ENCODE peak calls at places on chromosomes 3 and 15, in six cellular contexts. C is A549; S is GM13976; K is neural progenitor cell; R is transverse colon; Z is CD4-positive, alpha-beta T cell. B is an unnamed sample.

GRCh38 chr3:125231895-125232294 is 19.3 kb upstream of the SLC12A8 start:
- DNase-seq in S (no peak), Z (no peak), C (no peak), K (no peak), R (no peak), B (no peak)

GRCh38 chr3:185164428-185165217 is 11.8 kb upstream of the C3orf70 start:
- DNase-seq in Z (no peak), R (no peak), K (no peak), S (no peak), C (no peak), B (no peak)

GRCh38 chr15:61173899-61174689 is 55.0 kb downstream of the RORA start:
- DNase-seq in Z (no peak), K (no peak), S (no peak), C (no peak), R (no peak), B (no peak)

GRCh38 chr3:9028134-9028533 is 64.9 kb upstream of the RAD18 start:
- DNase-seq in C (no peak), K (no peak), R (peak; percentile 76), S (no peak), Z (no peak), B (no peak)

GRCh38 chr3:53589201-53589600 is 94.8 kb downstream of the CACNA1D start:
- DNase-seq in R (no peak), S (no peak), K (no peak), C (no peak), Z (no peak), B (no peak)

GRCh38 chr3:73520931-73521461 is 103.7 kb downstream of the PDZRN3 start:
- DNase-seq in S (no peak), C (no peak), Z (no peak), R (peak; percentile 63), K (no peak), B (no peak)

GRCh38 chr15:80159811-80160569 is 7.2 kb downstream of the FAH start:
- DNase-seq in S (peak; percentile 66), C (no peak), Z (no peak), K (no peak), R (no peak), B (peak; percentile 38)

GRCh38 chr3:125478321-125478720 is 41.7 kb downstream of the SNX4 start:
- DNase-seq in C (no peak), K (no peak), R (no peak), S (no peak), Z (no peak), B (no peak)

GRCh38 chr3:195119461-195120198 is 151.3 kb downstream of the XXYLT1 start:
- DNase-seq in S (no peak), C (peak; percentile 6), K (peak; percentile 84), R (no peak), Z (no peak), B (no peak)

GRCh38 chr3:43298761-43299160 is 12.4 kb downstream of the SNRK start:
- DNase-seq in Z (no peak), C (no peak), S (no peak), R (no peak), K (no peak), B (no peak)

GRCh38 chr3:68428495-68428894 is 503.9 kb downstream of the TAFA4 start:
- DNase-seq in S (no peak), R (no peak), K (no peak), Z (no peak), C (no peak), B (no peak)

GRCh38 chr15:27486676-27487290 is 515.8 kb downstream of the GABRG3 start:
- DNase-seq in K (no peak), R (no peak), S (no peak), C (no peak), Z (no peak), B (no peak)

GRCh38 chr15:62840518-62841268 is 201.9 kb upstream of the TPM1 start:
- DNase-seq in Z (no peak), K (no peak), C (no peak), S (no peak), R (no peak), B (no peak)

GRCh38 chr15:59751552-59752413 is 62.7 kb upstream of the BNIP2 start:
- DNase-seq in K (peak; percentile 49), C (peak; percentile 52), S (no peak), R (no peak), Z (no peak), B (no peak)

GRCh38 chr15:95684693-95685115 is 645.8 kb upstream of the NR2F2 start:
- DNase-seq in R (no peak), C (peak; percentile 72), K (no peak), Z (no peak), S (no peak), B (no peak)

GRCh38 chr15:39367591-39367990 is 213.3 kb upstream of the THBS1 start:
- DNase-seq in C (no peak), K (no peak), R (no peak), Z (no peak), S (no peak), B (no peak)

GRCh38 chr3:107268461-107268860 is 108.8 kb upstream of the CCDC54 start:
- DNase-seq in K (no peak), S (no peak), C (no peak), Z (no peak), R (no peak), B (no peak)

GRCh38 chr3:122688996-122689395 is 8.4 kb downstream of the PARP14 start:
- DNase-seq in R (no peak), S (no peak), C (no peak), K (no peak), Z (no peak), B (no peak)

GRCh38 chr3:150371741-150372254 is 36.3 kb upstream of the TSC22D2 start:
- DNase-seq in Z (no peak), C (peak; percentile 97), K (peak; percentile 33), R (peak; percentile 44), S (no peak), B (no peak)

GRCh38 chr15:40265355-40265754 is 17.5 kb downstream of the ANKRD63 start:
- DNase-seq in S (no peak), Z (no peak), C (no peak), K (no peak), R (no peak), B (no peak)

GRCh38 chr15:52236015-52236414 is 44.8 kb upstream of the GNB5 start:
- DNase-seq in R (no peak), S (no peak), K (no peak), Z (no peak), C (no peak), B (no peak)

GRCh38 chr3:33634262-33634661 is 83.8 kb downstream of the CLASP2 start:
- DNase-seq in K (no peak), S (no peak), C (no peak), R (no peak), Z (no peak), B (no peak)
- TF ChIP-seq CTCF in K (no peak), S (no peak), C (no peak), R (no peak), Z (no peak), B (no peak)

GRCh38 chr3:102686792-102687191 is 252.0 kb downstream of the ZPLD1 start:
- DNase-seq in Z (no peak), S (no peak), K (no peak), R (no peak), C (no peak), B (no peak)
- TF ChIP-seq CTCF in Z (no peak), S (no peak), K (peak; percentile 10), R (no peak), C (no peak), B (no peak)

GRCh38 chr15:75335705-75336355 is at the start of gene COMMD4:
- DNase-seq in R (peak; percentile 96), K (peak; percentile 98), C (peak; percentile 98), Z (peak; percentile 64), S (peak; percentile 79), B (peak; percentile 94)
- TF ChIP-seq CTCF in R (no peak), K (no peak), C (no peak), Z (no peak), S (no peak), B (no peak)

DNA sequence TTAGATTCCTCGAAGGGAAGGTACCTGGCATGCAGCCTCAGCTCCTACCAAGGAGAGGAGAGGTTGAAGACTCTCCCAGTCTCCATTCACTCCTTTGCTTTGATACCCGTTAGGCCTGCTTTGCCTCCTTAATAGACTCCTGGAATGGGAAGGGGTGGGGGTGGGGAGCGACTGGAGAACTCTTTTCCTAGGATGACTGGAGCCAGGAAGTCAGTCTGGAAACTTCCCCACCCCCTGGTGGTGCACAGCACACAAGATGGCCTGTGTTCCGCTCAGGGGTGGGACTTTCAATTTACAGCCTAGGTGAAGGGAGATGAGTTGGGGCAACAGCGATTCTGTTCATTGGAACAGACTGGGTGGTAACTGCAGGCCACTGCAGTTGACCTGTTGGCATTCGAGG is 21.4 kb upstream of the CELF6 start:
- DNase-seq in C (peak; percentile 65), R (no peak), Z (no peak), K (peak; percentile 75), S (no peak), B (no peak)
- TF ChIP-seq CTCF in C (peak; percentile 16), R (no peak), Z (no peak), K (peak; percentile 58), S (no peak), B (no peak)

DNA sequence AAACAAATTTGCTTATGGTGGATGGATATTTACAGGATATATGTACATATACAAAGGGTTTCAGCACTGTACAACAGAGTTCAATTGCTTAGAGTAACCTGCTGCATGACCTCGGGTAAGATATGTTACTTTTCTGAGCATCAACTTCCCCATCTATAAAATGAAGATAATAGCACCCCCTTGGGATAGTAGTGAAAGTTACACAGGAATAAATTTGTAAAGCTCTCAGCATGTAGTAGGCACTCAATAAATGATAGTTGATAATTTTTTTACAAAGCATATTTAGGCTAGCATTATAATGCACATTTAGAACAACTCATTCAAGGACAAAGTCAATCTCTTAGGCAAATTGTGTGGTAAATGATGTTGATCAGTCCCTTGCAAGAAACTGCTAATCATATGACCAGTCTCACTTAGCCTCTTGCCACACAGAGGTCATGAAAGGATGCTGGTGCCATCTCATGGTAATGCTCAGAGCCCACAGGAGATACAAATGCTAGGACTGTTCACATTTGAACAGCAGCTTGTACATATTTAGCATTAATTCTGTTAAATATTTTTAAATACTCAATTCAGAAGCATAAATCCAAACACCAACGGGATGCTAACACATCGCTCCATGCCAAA is 123.9 kb downstream of the MAGI1 start:
- DNase-seq in K (no peak), Z (no peak), S (no peak), C (no peak), R (no peak), B (no peak)
- TF ChIP-seq CTCF in K (peak; percentile 27), Z (no peak), S (no peak), C (peak; percentile 21), R (no peak), B (no peak)

DNA sequence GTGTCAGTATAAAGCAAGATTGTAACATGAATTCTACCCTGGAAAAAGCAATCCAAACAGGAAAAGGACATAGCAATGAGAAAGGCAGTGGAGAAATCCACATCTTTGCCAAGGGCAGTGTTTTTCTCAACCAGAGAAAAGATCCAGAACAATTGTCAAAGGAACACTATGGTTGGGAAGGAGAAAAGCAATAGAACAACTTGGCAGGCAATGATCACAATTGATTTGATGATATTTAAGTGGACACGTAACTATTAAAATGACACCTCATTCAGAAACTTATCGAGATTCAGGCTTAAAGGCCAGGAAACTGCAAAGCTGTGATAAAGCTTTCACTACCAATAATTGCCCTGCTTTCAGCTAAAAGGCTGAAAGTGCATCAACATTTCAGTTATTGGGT is 271.2 kb downstream of the DIPK2A start:
- DNase-seq in C (no peak), R (no peak), K (no peak), S (no peak), Z (no peak), B (no peak)
- TF ChIP-seq CTCF in C (no peak), R (no peak), K (no peak), S (no peak), Z (no peak), B (no peak)